ENCODE peak calls at places on chromosomes 16 and 17, in six cellular contexts. Y is GM06990, E is stomach, U is heart left ventricle, L is BE2C, Z is fibroblast of pulmonary artery. N is an unnamed sample.

GRCh38 chr17:42009170-42009569 is 8.1 kb downstream of the DNAJC7 start:
- DNase-seq in E (no peak), U (no peak), L (no peak), Y (no peak), Z (no peak), N (no peak)

GRCh38 chr17:42221886-42222745 is 27.8 kb upstream of the GHDC start:
- DNase-seq in U (no peak), E (peak), Z (peak), Y (no peak), L (peak), N (peak)

GRCh38 chr17:83178533-83179201 is 99.3 kb downstream of the METRNL start:
- DNase-seq in Z (no peak), Y (no peak), L (peak), E (no peak), U (peak), N (peak)

GRCh38 chr17:76145231-76146052 is 4.4 kb upstream of the FOXJ1 start:
- DNase-seq in E (no peak), Z (no peak), L (no peak), U (no peak), Y (peak), N (no peak)

GRCh38 chr16:52498640-52499039 is 48.3 kb downstream of the TOX3 start:
- DNase-seq in U (no peak), Y (no peak), E (no peak), Z (no peak), L (no peak), N (peak)

GRCh38 chr17:17710728-17711541 is 29.7 kb downstream of the RAI1 start:
- DNase-seq in Z (peak), U (no peak), Y (no peak), E (peak), L (no peak), N (no peak)

GRCh38 chr16:25523183-25523582 is 168.6 kb upstream of the HS3ST4 start:
- DNase-seq in U (no peak), L (no peak), Y (no peak), Z (no peak), E (no peak), N (no peak)

GRCh38 chr16:59993101-59993500 is 1259.0 kb upstream of the GOT2 start:
- DNase-seq in L (no peak), Z (no peak), Y (no peak), E (peak), U (no peak), N (no peak)

GRCh38 chr16:85321856-85322271 is 209.6 kb upstream of the CIBAR2 start:
- DNase-seq in E (peak), Z (peak), U (peak), L (peak), Y (no peak), N (no peak)

GRCh38 chr17:72372185-72372584 is 251.4 kb downstream of the SOX9 start:
- DNase-seq in L (peak), Y (no peak), E (no peak), Z (no peak), U (no peak), N (no peak)

GRCh38 chr17:64599187-64599676 is 62.9 kb downstream of the SMURF2 start:
- DNase-seq in E (peak), L (no peak), Y (no peak), Z (no peak), U (no peak), N (no peak)

GRCh38 chr17:43745541-43745940 is 13.1 kb downstream of the SOST start:
- DNase-seq in U (no peak), Z (no peak), L (peak), E (no peak), Y (no peak), N (no peak)

GRCh38 chr16:24993722-24994686 is 21.2 kb downstream of the ARHGAP17 start:
- DNase-seq in E (no peak), Y (no peak), U (no peak), L (no peak), Z (peak), N (no peak)

GRCh38 chr16:60922920-60923319 is 1113.3 kb downstream of the CDH8 start:
- DNase-seq in U (no peak), Y (no peak), E (no peak), Z (no peak), L (no peak), N (peak)

GRCh38 chr17:69539781-69540319 is 125.4 kb downstream of the MAP2K6 start:
- DNase-seq in L (no peak), U (no peak), Z (peak), Y (no peak), E (no peak), N (no peak)

GRCh38 chr16:85968041-85968920 is 69.3 kb downstream of the IRF8 start:
- DNase-seq in L (no peak), U (no peak), Y (no peak), Z (no peak), E (no peak), N (no peak)

GRCh38 chr16:20347666-20348364 is 4.7 kb downstream of the UMOD start:
- DNase-seq in E (no peak), L (no peak), Y (no peak), U (no peak), Z (no peak), N (no peak)

GRCh38 chr17:63774982-63775290 is 966 bp downstream of the DDX42 start:
- DNase-seq in E (no peak), Z (peak), U (no peak), L (no peak), Y (no peak), N (no peak)

GRCh38 chr16:87897563-87898505 is 28.5 kb upstream of the SLC7A5 start:
- DNase-seq in U (no peak), E (no peak), Z (no peak), L (peak), Y (no peak), N (no peak)

GRCh38 chr17:17137731-17138585 is 68.2 kb downstream of the PLD6 start:
- DNase-seq in U (no peak), E (peak), L (no peak), Y (no peak), Z (no peak), N (no peak)

GRCh38 chr16:20910781-20911321 is 10.3 kb downstream of the LYRM1 start:
- DNase-seq in Y (no peak), L (no peak), Z (peak), E (no peak), U (no peak), N (no peak)

GRCh38 chr16:6483634-6484033 is 849.0 kb upstream of the RBFOX1 start:
- DNase-seq in E (no peak), U (no peak), Z (no peak), L (no peak), Y (no peak), N (peak)

GRCh38 chr17:81682565-81683207 is 911 bp downstream of the ARL16 start:
- DNase-seq in L (no peak), U (no peak), Z (peak), E (no peak), Y (no peak), N (no peak)

GRCh38 chr17:80476877-80477646 is 655 bp upstream of the NPTX1 start:
- DNase-seq in Y (no peak), L (no peak), E (no peak), Z (no peak), U (no peak), N (peak)

GRCh38 chr17:6346387-6346786 is 88.5 kb downstream of the AIPL1 start:
- DNase-seq in Z (no peak), Y (no peak), L (no peak), E (no peak), U (no peak), N (no peak)

GRCh38 chr16:47499700-47500264 is 38.7 kb downstream of the PHKB start:
- DNase-seq in Y (no peak), U (no peak), Z (no peak), E (no peak), L (no peak), N (no peak)

GRCh38 chr17:76078859-76079576 is at the start of gene ZACN:
- DNase-seq in U (no peak), L (no peak), E (no peak), Z (no peak), Y (no peak), N (no peak)

GRCh38 chr17:45942284-45942683 is 47.9 kb downstream of the MAPT start:
- DNase-seq in U (peak), Z (no peak), E (peak), Y (no peak), L (peak), N (peak)

GRCh38 chr16:85238233-85238647 is 126.0 kb upstream of the CIBAR2 start:
- DNase-seq in U (peak), L (peak), E (peak), Y (no peak), Z (peak), N (peak)

GRCh38 chr17:57902800-57903759 is 52.1 kb downstream of the CUEDC1 start:
- DNase-seq in Z (peak), L (no peak), E (peak), Y (peak), U (peak), N (no peak)

GRCh38 chr16:57924514-57924913 is 46.4 kb downstream of the CNGB1 start:
- DNase-seq in L (no peak), Y (no peak), Z (no peak), U (no peak), E (no peak), N (no peak)

GRCh38 chr17:2040219-2040827 is 1.5 kb upstream of the OVCA2 start:
- DNase-seq in Y (no peak), L (no peak), E (no peak), U (no peak), Z (no peak), N (no peak)

GRCh38 chr17:2040942-2041560 is 771 bp upstream of the OVCA2 start:
- DNase-seq in Z (no peak), U (no peak), E (no peak), Y (no peak), L (no peak), N (no peak)

GRCh38 chr17:2043785-2044184 is 2.0 kb downstream of the OVCA2 start:
- DNase-seq in E (no peak), Z (no peak), Y (no peak), U (no peak), L (no peak), N (no peak)

GRCh38 chr17:2042355-2042929 is 620 bp downstream of the OVCA2 start:
- DNase-seq in E (no peak), L (peak), Z (peak), Y (no peak), U (no peak), N (peak)

GRCh38 chr17:2041561-2042354 is at the start of gene OVCA2:
- DNase-seq in L (peak), Z (peak), Y (peak), E (peak), U (peak), N (peak)
- TF ChIP-seq CTCF in L (peak), Z (peak), Y (peak), E (no peak), U (peak), N (peak)

GRCh38 chr17:38415250-38416194 is 12.7 kb upstream of the ARHGAP23 start:
- DNase-seq in Y (peak), E (no peak), Z (peak), U (no peak), L (peak), N (peak)
- TF ChIP-seq CTCF in Y (no peak), E (no peak), Z (no peak), U (no peak), L (no peak), N (no peak)

GRCh38 chr17:39271546-39271945 is 45.8 kb upstream of the STAC2 start:
- DNase-seq in U (no peak), E (no peak), Y (no peak), L (no peak), Z (peak), N (no peak)

GRCh38 chr17:39276113-39276512 is 50.4 kb upstream of the STAC2 start:
- DNase-seq in E (no peak), Z (no peak), Y (no peak), U (no peak), L (no peak), N (no peak)

DNA sequence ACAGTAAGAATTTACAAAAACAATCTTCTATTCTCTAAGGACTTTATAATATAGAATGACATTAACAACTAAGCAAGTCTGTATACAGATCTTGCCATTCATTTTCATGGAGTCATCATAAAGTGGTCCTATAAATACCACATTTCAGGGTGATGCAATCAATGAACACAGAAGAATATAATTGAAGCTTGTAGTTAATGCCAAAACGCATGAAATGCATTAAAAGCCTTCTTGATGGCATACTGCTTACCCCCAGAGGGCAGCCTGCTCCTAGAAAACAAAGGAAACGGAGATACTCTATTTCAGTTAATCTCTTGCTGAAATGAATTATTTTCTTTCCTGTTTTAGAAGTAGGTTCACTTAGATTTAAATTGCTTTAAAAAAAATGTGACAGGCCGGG is 45.2 kb upstream of the STAC2 start:
- DNase-seq in Z (peak), L (peak), U (no peak), Y (peak), E (no peak), N (no peak)
- TF ChIP-seq CTCF in Z (peak), L (peak), U (no peak), Y (peak), E (no peak), N (no peak)

GRCh38 chr17:31269178-31269577 is 27.9 kb downstream of the OMG start:
- DNase-seq in Z (no peak), U (no peak), Y (no peak), L (no peak), E (no peak), N (no peak)

GRCh38 chr17:31261596-31261995 is 35.4 kb downstream of the OMG start:
- DNase-seq in U (no peak), L (no peak), Z (no peak), E (no peak), Y (no peak), N (no peak)

GRCh38 chr17:31269597-31269996 is 27.4 kb downstream of the OMG start:
- DNase-seq in Y (no peak), L (no peak), Z (peak), U (peak), E (no peak), N (no peak)

GRCh38 chr17:31260151-31260550 is 36.9 kb downstream of the OMG start:
- DNase-seq in Z (no peak), Y (no peak), U (no peak), E (no peak), L (no peak), N (no peak)

DNA sequence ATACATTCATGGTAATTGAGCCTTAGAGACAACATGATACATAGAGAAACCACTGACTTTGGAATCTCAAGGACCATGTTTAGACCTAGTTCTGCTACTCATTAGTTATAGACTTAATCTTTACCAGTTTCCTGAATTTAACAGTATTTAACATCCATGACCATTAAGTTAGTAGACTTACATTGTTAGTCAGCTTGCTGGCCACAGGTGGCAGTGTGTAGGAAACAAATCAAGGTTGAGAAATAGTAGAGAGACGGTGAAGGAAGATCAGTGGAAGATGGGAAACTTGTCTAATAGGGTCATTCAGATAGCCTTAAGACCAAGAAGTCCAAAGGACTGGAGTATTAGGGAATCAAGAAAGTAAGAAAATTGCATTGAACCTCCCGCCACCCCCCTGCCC is 31.0 kb downstream of the OMG start:
- DNase-seq in U (no peak), L (no peak), Z (no peak), E (no peak), Y (no peak), N (no peak)
- TF ChIP-seq CTCF in U (no peak), L (no peak), Z (peak), E (no peak), Y (peak), N (no peak)